ENCODE peak calls at places on chromosomes 2 and 18, in five cellular contexts. S, K, J, Y and F are unnamed samples.

GRCh38 chr18:8701546-8702118 is 3.7 kb upstream of the MTCL1 start:
- DNase-seq in S (no peak), K (no peak), J (peak), Y (no peak), F (peak)

GRCh38 chr2:227608469-227609338 is 5.9 kb downstream of the SCYGR3 start:
- DNase-seq in S (no peak), K (no peak), J (no peak), Y (no peak), F (no peak)

GRCh38 chr2:178829299-178829698 is 22.1 kb upstream of the TTN start:
- DNase-seq in S (no peak), K (no peak), J (peak), Y (no peak), F (no peak)

GRCh38 chr2:23505984-23506380 is 121.0 kb downstream of the KLHL29 start:
- DNase-seq in S (no peak), K (no peak), J (peak), Y (no peak), F (no peak)

GRCh38 chr2:31189141-31189540 is 28.2 kb downstream of the CAPN14 start:
- DNase-seq in S (no peak), K (no peak), J (no peak), Y (no peak), F (no peak)

GRCh38 chr2:164781394-164781793 is 60.2 kb downstream of the COBLL1 start:
- DNase-seq in S (no peak), K (no peak), J (no peak), Y (no peak), F (no peak)

GRCh38 chr2:179446475-179447141 is 182.0 kb upstream of the SESTD1 start:
- DNase-seq in S (no peak), K (no peak), J (no peak), Y (no peak), F (peak)

GRCh38 chr18:23354625-23355024 is 98.5 kb upstream of the RIOK3 start:
- DNase-seq in S (no peak), K (no peak), J (peak), Y (no peak), F (peak)

GRCh38 chr18:7117390-7118355 is at the start of gene LAMA1:
- DNase-seq in S (peak), K (no peak), J (peak), Y (no peak), F (no peak)

GRCh38 chr2:163626208-163626607 is 109.6 kb downstream of the FIGN start:
- DNase-seq in S (no peak), K (no peak), J (no peak), Y (no peak), F (peak)

GRCh38 chr2:232310189-232310588 is 68.4 kb upstream of the ALPP start:
- DNase-seq in S (no peak), K (no peak), J (no peak), Y (no peak), F (no peak)
- TF ChIP-seq EZH2phosphoT487 in S (no peak), K (no peak), J (no peak), Y (no peak), F (no peak)

GRCh38 chr2:54298511-54298910 is 42.5 kb upstream of the TSPYL6 start:
- DNase-seq in S (no peak), K (no peak), J (no peak), Y (no peak), F (no peak)
- TF ChIP-seq EZH2phosphoT487 in S (no peak), K (no peak), J (no peak), Y (no peak), F (no peak)

GRCh38 chr2:6452702-6453481 is 412.8 kb downstream of the CMPK2 start:
- DNase-seq in S (peak), K (peak), J (peak), Y (no peak), F (peak)
- TF ChIP-seq EZH2phosphoT487 in S (no peak), K (no peak), J (no peak), Y (no peak), F (no peak)

GRCh38 chr18:57352761-57353136 is 392 bp downstream of the ST8SIA3 start:
- DNase-seq in S (peak), K (no peak), J (no peak), Y (no peak), F (no peak)
- TF ChIP-seq EZH2phosphoT487 in S (no peak), K (no peak), J (no peak), Y (no peak), F (no peak)

DNA sequence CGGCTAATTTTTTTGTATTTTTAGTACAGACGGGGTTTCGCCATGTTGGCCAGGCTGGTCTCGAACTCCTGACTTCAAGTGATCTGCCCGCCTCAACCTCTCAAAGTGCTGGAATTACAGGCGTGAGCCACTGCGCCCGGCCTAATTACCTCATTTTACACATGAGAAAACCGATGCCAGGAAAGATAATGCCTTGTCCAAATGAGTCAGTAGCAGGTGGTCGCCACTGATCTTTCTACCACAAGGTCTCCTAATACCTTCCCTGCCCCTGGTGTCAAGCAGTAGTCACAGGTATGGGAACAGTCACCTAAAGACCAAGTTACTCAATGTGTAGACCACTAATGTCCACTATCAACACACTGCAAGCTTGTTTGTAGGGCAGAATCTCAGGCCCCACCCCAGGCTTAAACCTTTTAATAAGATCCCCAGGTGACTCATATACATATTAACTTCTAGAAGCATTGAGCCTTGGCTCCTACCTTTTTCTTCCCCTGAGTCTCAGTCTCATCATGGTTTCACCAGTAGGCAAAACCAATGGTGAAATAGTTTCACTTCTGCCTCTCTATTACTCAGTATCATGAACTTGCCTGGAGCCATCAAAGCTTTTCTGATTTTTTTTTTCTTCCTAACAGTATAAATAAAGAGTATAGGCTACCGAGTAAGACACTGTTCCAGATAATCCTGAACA is 6.9 kb upstream of the EPB41L5 start:
- DNase-seq in S (no peak), K (peak), J (no peak), Y (no peak), F (peak)
- TF ChIP-seq EZH2phosphoT487 in S (no peak), K (no peak), J (no peak), Y (no peak), F (no peak)